ENCODE peak calls at places on chromosome 15, in eight cellular contexts. G is endothelial cell of umbilical vein, X is upper lobe of right lung, N is A549, F is fibroblast of pulmonary artery, D is AG09319, I is left lung, B is transverse colon. K is an unnamed sample.

GRCh38 chr15:68704496-68705021 is 116.1 kb downstream of the ANP32A start:
- DNase-seq in G (peak; percentile 79), X (no peak), N (no peak), F (peak; percentile 85), D (no peak), I (no peak), B (peak; percentile 14), K (no peak)

GRCh38 chr15:22968356-22968755 is 11.8 kb downstream of the CYFIP1 start:
- DNase-seq in G (peak; percentile 81), X (no peak), N (peak; percentile 38), F (peak; percentile 90), D (no peak), I (no peak), B (no peak), K (no peak)

GRCh38 chr15:94231728-94232086 is 346 bp downstream of the MCTP2 start:
- DNase-seq in G (no peak), X (no peak), N (no peak), F (no peak), D (no peak), I (no peak), B (peak; percentile 49), K (peak; percentile 45)

GRCh38 chr15:99130314-99130713 is 25.4 kb downstream of the SYNM start:
- DNase-seq in G (peak; percentile 67), X (no peak), N (no peak), F (no peak), D (no peak), I (no peak), B (no peak), K (no peak)

GRCh38 chr15:81410318-81410753 is 36.3 kb upstream of the TMC3 start:
- DNase-seq in G (peak; percentile 74), X (no peak), N (peak; percentile 36), F (peak; percentile 90), D (peak; percentile 49), I (no peak), B (no peak), K (no peak)

GRCh38 chr15:90638241-90638691 is 78.9 kb upstream of the BLM start:
- DNase-seq in G (no peak), X (no peak), N (no peak), F (no peak), D (no peak), I (peak; percentile 76), B (no peak), K (no peak)

GRCh38 chr15:35705885-35706590 is 160.1 kb upstream of the DPH6 start:
- DNase-seq in G (peak; percentile 87), X (no peak), N (no peak), F (peak; percentile 40), D (no peak), I (no peak), B (no peak), K (no peak)

GRCh38 chr15:65791335-65792129 is 561 bp downstream of the DENND4A start:
- DNase-seq in G (peak; percentile 56), X (peak; percentile 81), N (peak; percentile 54), F (peak; percentile 56), D (no peak), I (peak; percentile 85), B (peak; percentile 67), K (no peak)

GRCh38 chr15:76330281-76330680 is 6.3 kb upstream of the ISL2 start:
- DNase-seq in G (peak; percentile 57), X (no peak), N (peak; percentile 90), F (peak; percentile 71), D (peak; percentile 25), I (no peak), B (peak; percentile 47), K (no peak)

GRCh38 chr15:96421211-96421610 is 90.7 kb downstream of the NR2F2 start:
- DNase-seq in G (no peak), X (no peak), N (no peak), F (no peak), D (no peak), I (no peak), B (no peak), K (no peak)

GRCh38 chr15:90650117-90650955 is 66.8 kb upstream of the BLM start:
- DNase-seq in G (peak; percentile 90), X (no peak), N (no peak), F (peak; percentile 74), D (no peak), I (no peak), B (no peak), K (no peak)

GRCh38 chr15:31799711-31800321 is 230.5 kb upstream of the CHRNA7 start:
- DNase-seq in G (no peak), X (no peak), N (no peak), F (no peak), D (no peak), I (no peak), B (no peak), K (no peak)

GRCh38 chr15:76057332-76058000 is 2.3 kb upstream of the TMEM266 start:
- DNase-seq in G (peak; percentile 49), X (no peak), N (peak; percentile 61), F (peak; percentile 61), D (peak; percentile 2), I (no peak), B (peak; percentile 14), K (no peak)

GRCh38 chr15:77292924-77293558 is 126.9 kb downstream of the PEAK1 start:
- DNase-seq in G (no peak), X (no peak), N (no peak), F (no peak), D (no peak), I (no peak), B (no peak), K (no peak)

GRCh38 chr15:43190178-43190577 is 5.0 kb downstream of the CCNDBP1 start:
- DNase-seq in G (peak; percentile 82), X (no peak), N (no peak), F (peak; percentile 51), D (no peak), I (no peak), B (no peak), K (no peak)

GRCh38 chr15:91471410-91471993 is 371.4 kb downstream of the SV2B start:
- DNase-seq in G (no peak), X (no peak), N (no peak), F (no peak), D (no peak), I (no peak), B (no peak), K (no peak)

GRCh38 chr15:41607033-41607432 is 48.0 kb downstream of the TYRO3 start:
- DNase-seq in G (peak; percentile 23), X (no peak), N (no peak), F (peak; percentile 88), D (peak; percentile 55), I (no peak), B (no peak), K (no peak)

GRCh38 chr15:77421370-77421700 is 647 bp downstream of the HMG20A start:
- DNase-seq in G (peak; percentile 43), X (no peak), N (peak; percentile 28), F (no peak), D (no peak), I (no peak), B (peak; percentile 24), K (no peak)

DNA sequence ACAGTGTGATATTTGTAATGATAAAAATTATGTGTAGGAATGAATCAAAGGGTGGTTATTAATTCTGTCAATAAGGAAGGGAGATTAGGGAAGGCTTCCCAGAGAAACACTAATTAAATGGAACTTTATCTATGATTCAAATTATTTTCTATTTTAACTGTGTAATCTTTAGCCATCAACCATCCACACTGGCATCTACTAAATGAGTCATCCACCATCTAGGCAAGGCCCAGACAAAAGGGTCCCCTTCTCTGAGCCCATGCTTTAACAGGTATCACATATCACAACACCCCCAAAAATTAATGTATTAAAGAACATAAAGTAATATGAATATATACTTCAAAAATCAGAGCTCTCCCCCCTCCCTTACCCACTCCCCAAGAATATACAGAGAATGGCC is 19.9 kb upstream of the TPM1 start:
- DNase-seq in G (no peak), X (no peak), N (no peak), F (no peak), D (no peak), I (no peak), B (no peak), K (no peak)
- TF ChIP-seq CTCF in G (no peak), X (no peak), N (no peak), F (no peak), D (no peak), I (no peak), B (no peak), K (no peak)

GRCh38 chr15:62933388-62933787 is 109.2 kb upstream of the TPM1 start:
- DNase-seq in G (no peak), X (no peak), N (no peak), F (peak; percentile 46), D (no peak), I (no peak), B (no peak), K (no peak)

GRCh38 chr15:62928996-62929350 is 113.6 kb upstream of the TPM1 start:
- DNase-seq in G (peak; percentile 64), X (no peak), N (peak; percentile 55), F (no peak), D (no peak), I (no peak), B (no peak), K (no peak)

GRCh38 chr15:62934236-62934971 is 108.1 kb upstream of the TPM1 start:
- DNase-seq in G (no peak), X (no peak), N (no peak), F (no peak), D (no peak), I (no peak), B (no peak), K (no peak)

GRCh38 chr15:62932436-62932835 is 110.1 kb upstream of the TPM1 start:
- DNase-seq in G (no peak), X (no peak), N (no peak), F (peak; percentile 85), D (peak; percentile 92), I (no peak), B (no peak), K (no peak)

GRCh38 chr15:62931650-62932049 is 110.9 kb upstream of the TPM1 start:
- DNase-seq in G (no peak), X (no peak), N (no peak), F (no peak), D (no peak), I (no peak), B (no peak), K (no peak)
- TF ChIP-seq CTCF in G (no peak), X (no peak), N (no peak), F (no peak), D (no peak), I (no peak), B (no peak), K (no peak)

GRCh38 chr15:57306944-57307411 is 69.3 kb upstream of the CGNL1 start:
- DNase-seq in G (peak; percentile 10), X (no peak), N (no peak), F (no peak), D (no peak), I (no peak), B (no peak), K (no peak)
- TF ChIP-seq CTCF in G (no peak), X (peak; percentile 4), N (no peak), F (no peak), D (no peak), I (peak; percentile 44), B (peak; percentile 12), K (peak; percentile 51)

DNA sequence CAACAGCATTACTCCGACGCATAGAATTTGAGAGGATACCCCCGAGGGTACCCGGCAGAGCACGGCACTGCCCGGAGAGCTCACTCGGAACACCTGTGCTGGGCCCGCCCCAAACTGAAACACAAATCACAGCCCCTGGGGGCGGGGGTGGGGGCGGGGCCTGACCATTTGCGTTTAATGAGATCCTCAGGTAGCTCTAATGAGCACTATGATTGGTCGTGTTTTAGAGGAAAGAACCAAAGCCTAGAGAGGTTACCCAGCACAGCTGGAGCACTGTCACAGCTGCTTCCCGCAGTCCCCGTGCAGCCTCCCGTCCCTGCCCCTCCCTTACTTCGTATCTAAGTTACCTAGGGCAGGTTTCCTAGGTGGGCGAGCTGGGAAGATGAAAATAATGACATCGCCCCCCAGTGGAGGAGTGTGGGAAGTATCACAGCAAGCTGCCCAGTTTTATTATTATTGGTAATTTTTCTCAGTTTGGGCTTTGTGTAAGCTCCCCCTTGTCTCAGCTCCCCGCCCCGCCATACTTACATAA is 187.1 kb downstream of the PDE8A start:
- DNase-seq in G (peak; percentile 55), X (peak; percentile 83), N (peak; percentile 73), F (no peak), D (no peak), I (peak; percentile 77), B (peak; percentile 57), K (no peak)
- TF ChIP-seq CTCF in G (peak; percentile 63), X (peak; percentile 41), N (peak; percentile 84), F (peak; percentile 52), D (peak; percentile 31), I (peak; percentile 39), B (no peak), K (peak; percentile 52)

K was measured in CD14-positive monocyte.